ENCODE peak calls at places on chromosomes 1 and 21, in four cellular contexts. K, E, P and N are unnamed samples.

GRCh38 chr1:55706397-55706796 is 491.2 kb upstream of the USP24 start:
- DNase-seq in K (no peak), E (no peak), P (no peak), N (no peak)

GRCh38 chr21:43608225-43608624 is 51.1 kb downstream of the HSF2BP start:
- DNase-seq in K (no peak), E (no peak), P (no peak), N (no peak)

GRCh38 chr1:108962681-108963051 is 618 bp downstream of the CLCC1 start:
- DNase-seq in K (no peak), E (no peak), P (no peak), N (no peak)

GRCh38 chr21:15097580-15097979 is 32.8 kb upstream of the NRIP1 start:
- DNase-seq in K (no peak), E (no peak), P (no peak), N (no peak)

GRCh38 chr1:217228689-217229088 is 402.2 kb downstream of the GPATCH2 start:
- DNase-seq in K (no peak), E (no peak), P (no peak), N (no peak)

GRCh38 chr1:27111771-27112573 is 43.0 kb downstream of the SLC9A1 start:
- DNase-seq in K (no peak), E (no peak), P (peak), N (peak)

GRCh38 chr1:40930174-40930573 is 49.3 kb upstream of the CTPS1 start:
- DNase-seq in K (no peak), E (no peak), P (no peak), N (no peak)

GRCh38 chr1:69305621-69306020 is 262.1 kb upstream of the LRRC7 start:
- DNase-seq in K (no peak), E (no peak), P (no peak), N (no peak)

GRCh38 chr1:121440993-121441392 is 256.2 kb downstream of the SRGAP2C start:
- DNase-seq in K (no peak), E (no peak), P (no peak), N (no peak)

GRCh38 chr1:218460367-218460766 is 115.2 kb downstream of the TGFB2 start:
- DNase-seq in K (no peak), E (no peak), P (no peak), N (peak)

GRCh38 chr1:51644533-51645197 is 27.8 kb downstream of the OSBPL9 start:
- DNase-seq in K (peak), E (no peak), P (no peak), N (no peak)

GRCh38 chr1:2059290-2059953 is 9.2 kb downstream of the PRKCZ start:
- DNase-seq in K (no peak), E (no peak), P (no peak), N (no peak)

GRCh38 chr1:228060458-228061190 is 21.9 kb upstream of the ARF1 start:
- DNase-seq in K (no peak), E (no peak), P (peak), N (peak)

GRCh38 chr1:174040387-174040786 is 18.2 kb upstream of the RC3H1 start:
- DNase-seq in K (no peak), E (no peak), P (no peak), N (no peak)

GRCh38 chr1:207762622-207763021 is 10.8 kb downstream of the CD46 start:
- DNase-seq in K (no peak), E (no peak), P (no peak), N (no peak)

GRCh38 chr1:182293119-182293589 is 98.4 kb downstream of the GLUL start:
- DNase-seq in K (no peak), E (no peak), P (no peak), N (no peak)

DNA sequence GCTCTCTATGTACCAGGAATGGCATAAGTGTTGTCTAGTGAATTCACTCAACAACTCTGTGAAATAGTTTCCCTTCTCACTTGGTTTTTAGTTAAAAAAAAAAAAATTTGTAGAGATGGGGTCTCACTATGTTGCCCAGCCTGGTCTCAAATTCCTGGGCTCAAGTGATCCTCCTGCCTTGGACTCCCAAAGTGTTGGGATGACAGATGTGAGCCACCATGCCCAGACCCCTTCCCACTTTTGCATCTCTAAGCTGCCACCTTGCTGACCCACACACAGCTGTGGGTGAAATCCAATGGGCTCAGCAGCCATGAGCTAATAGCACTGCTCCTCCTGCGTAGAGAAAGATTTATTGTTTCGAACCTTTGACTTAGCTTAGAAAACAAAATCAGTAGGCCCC is 33.5 kb downstream of the NEK2 start:
- DNase-seq in K (no peak), E (no peak), P (no peak), N (no peak)
- TF ChIP-seq POLR2AphosphoS5 in K (no peak), E (no peak), P (no peak), N (no peak)

DNA sequence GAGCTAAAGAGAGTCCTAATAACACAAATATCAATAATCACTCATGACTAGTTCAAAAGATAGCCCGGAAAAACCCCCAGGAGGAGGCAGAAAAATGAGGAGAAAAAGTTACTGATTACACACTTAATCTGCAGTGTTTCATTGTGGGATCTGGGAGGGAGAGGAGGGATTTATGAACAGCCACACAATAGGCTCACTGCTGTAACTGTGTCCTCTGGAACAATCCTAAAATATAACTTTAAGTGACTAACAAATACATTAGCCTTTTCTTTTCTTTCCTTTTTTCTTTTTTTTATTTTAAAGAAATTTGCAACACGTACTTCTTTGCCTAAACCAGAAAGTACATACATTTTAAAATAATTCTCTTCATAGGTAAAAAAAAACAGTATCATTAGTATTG is 106.3 kb upstream of the LBR start:
- DNase-seq in K (no peak), E (no peak), P (no peak), N (no peak)
- TF ChIP-seq RFX5 in K (no peak), E (no peak), P (no peak), N (no peak)

GRCh38 chr21:33552999-33553598 is 10.3 kb downstream of the SON start:
- DNase-seq in K (no peak), E (no peak), P (no peak), N (no peak)

GRCh38 chr21:33550772-33551660 is 8.2 kb downstream of the SON start:
- DNase-seq in K (no peak), E (no peak), P (no peak), N (no peak)

GRCh38 chr21:33551664-33552063 is 8.8 kb downstream of the SON start:
- DNase-seq in K (no peak), E (no peak), P (no peak), N (no peak)

GRCh38 chr21:33552093-33552998 is 9.5 kb downstream of the SON start:
- DNase-seq in K (no peak), E (no peak), P (peak), N (peak)

DNA sequence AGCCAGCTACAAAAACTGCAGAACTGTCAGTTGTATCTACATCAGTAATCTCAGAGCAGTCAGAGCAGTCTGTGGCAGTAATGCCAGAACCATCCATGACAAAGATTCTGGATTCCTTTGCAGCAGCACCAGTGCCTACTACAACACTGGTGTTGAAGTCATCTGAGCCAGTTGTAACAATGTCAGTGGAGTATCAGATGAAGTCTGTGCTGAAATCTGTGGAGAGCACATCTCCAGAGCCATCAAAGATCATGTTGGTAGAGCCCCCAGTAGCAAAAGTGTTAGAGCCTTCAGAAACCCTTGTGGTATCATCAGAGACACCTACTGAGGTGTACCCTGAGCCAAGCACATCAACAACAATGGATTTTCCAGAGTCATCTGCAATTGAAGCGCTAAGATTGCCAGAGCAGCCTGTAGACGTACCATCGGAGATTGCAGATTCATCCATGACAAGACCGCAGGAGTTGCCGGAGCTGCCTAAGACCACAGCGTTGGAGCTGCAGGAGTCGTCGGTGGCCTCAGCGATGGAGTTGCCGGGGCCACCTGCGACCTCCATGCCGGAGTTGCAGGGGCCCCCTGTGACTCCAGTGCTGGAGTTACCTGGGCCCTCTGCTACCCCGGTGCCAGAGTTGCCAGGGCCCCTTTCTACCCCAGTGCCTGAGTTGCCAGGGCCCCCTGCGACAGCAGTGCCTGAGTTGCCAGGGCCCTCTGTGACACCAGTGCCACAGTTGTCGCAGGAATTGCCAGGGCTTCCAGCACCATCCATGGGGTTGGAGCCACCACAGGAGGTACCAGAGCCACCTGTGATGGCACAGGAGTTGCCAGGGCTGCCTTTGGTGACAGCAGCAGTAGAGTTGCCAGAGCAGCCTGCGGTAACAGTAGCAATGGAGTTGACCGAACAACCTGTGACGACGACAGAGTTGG is 7.3 kb downstream of the SON start:
- DNase-seq in K (no peak), E (no peak), P (no peak), N (no peak)
- TF ChIP-seq POLR2AphosphoS5 in K (peak), E (peak), P (peak), N (peak)

DNA sequence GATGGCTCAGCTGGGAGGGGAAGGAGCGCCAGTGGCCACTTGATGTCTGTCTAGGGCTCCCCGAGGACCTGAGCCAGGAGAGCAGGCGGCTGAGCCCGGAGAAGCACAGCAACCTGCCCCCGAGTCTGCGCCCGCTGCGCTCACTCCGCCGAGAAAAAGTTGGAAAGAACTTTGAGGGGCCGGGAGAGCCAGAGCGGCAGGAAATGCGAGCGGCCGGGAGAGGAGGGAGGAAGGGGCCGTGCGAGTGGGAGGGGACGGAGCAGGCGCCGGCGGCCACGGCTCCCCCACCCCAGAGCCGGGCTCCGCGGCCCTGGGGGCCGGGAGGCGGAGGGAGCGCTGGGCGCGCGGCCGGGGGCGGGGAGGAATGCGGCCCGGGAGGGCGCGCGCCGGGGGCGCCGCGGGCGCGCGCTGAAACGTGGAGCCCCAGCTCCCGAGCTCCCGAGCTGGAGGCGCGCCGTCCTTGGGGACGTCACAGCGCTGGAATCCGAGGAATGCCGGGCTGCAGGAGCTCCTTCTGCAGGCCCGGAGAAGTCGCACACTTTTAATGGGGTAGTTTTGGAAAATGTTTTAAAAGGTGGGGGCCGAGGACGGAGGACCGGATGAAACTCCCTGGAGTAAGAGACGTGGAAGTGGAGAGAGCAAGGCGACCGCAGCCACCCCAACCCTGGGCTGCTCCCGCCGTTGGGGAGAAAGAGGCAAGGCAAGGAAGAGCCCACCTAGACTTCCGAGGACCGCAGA is at the start of gene PTPN14:
- DNase-seq in K (peak), E (no peak), P (no peak), N (peak)
- TF ChIP-seq RFX5 in K (no peak), E (no peak), P (no peak), N (no peak)